ENCODE peak calls at places on chromosome 21, in nine cellular contexts. Y is cardiac fibroblast; I is HT1080; D is NCI-H1092 treated with DMSO at 0.1 percent for 48 hours; M is EL; T is NCI-H526; X is osteocyte; P is IMR-90; J is stimulated activated CD8-positive, alpha-beta memory T cell treated with anti-CD3 and anti-CD28 coated beads, Interleukin-15, amount 100 ng/mL, for 24 hours. Q is an unnamed sample.
A peak's percentile ranks its signal among the peaks of the same experiment; 100 is the strongest.

GRCh38 chr21:27129694-27130093 is 162.8 kb upstream of the ADAMTS5 start:
- DNase-seq in M (no peak), D (no peak), Y (no peak), I (no peak), P (no peak), J (no peak), X (no peak), T (no peak), Q (no peak)

GRCh38 chr21:35256468-35256988 is 207.4 kb upstream of the RUNX1 start:
- DNase-seq in I (peak; percentile 96), T (no peak), M (peak; percentile 98), J (no peak), P (peak; percentile 100), X (peak; percentile 90), Y (peak; percentile 99), D (peak; percentile 91), Q (peak; percentile 98)

GRCh38 chr21:29849735-29850176 is 90.0 kb downstream of the GRIK1 start:
- DNase-seq in M (peak; percentile 56), Y (peak; percentile 75), I (peak; percentile 51), J (no peak), T (peak; percentile 74), P (peak; percentile 57), X (no peak), D (peak; percentile 83), Q (peak; percentile 62)

GRCh38 chr21:42624936-42625335 is 28.5 kb upstream of the PDE9A start:
- DNase-seq in P (no peak), Y (no peak), T (no peak), X (no peak), J (no peak), M (no peak), D (no peak), I (no peak), Q (no peak)

GRCh38 chr21:15066231-15066577 is 1.4 kb upstream of the NRIP1 start:
- DNase-seq in Y (no peak), P (no peak), X (no peak), D (no peak), I (no peak), M (no peak), J (no peak), T (peak; percentile 28), Q (no peak)

GRCh38 chr21:39908265-39908923 is 41.2 kb downstream of the PCP4 start:
- DNase-seq in T (peak; percentile 47), Y (no peak), X (no peak), D (no peak), P (no peak), I (no peak), J (no peak), M (no peak), Q (no peak)

GRCh38 chr21:38208118-38208517 is 48.7 kb upstream of the KCNJ15 start:
- DNase-seq in D (no peak), I (no peak), T (no peak), M (no peak), Y (no peak), J (no peak), P (no peak), X (no peak), Q (no peak)

GRCh38 chr21:20822559-20823133 is 175.6 kb upstream of the NCAM2 start:
- DNase-seq in X (no peak), Y (peak; percentile 5), P (no peak), T (no peak), D (no peak), I (no peak), J (no peak), M (no peak), Q (no peak)

GRCh38 chr21:37458669-37459276 is 92.2 kb downstream of the DYRK1A start:
- DNase-seq in P (no peak), M (no peak), Y (no peak), J (no peak), X (no peak), I (no peak), D (no peak), T (peak; percentile 26), Q (no peak)

GRCh38 chr21:36210779-36211659 is 54.4 kb downstream of the DOP1B start:
- DNase-seq in P (no peak), D (no peak), T (no peak), X (no peak), J (no peak), Y (no peak), I (no peak), M (peak; percentile 33), Q (no peak)

GRCh38 chr21:40043423-40043822 is 176.2 kb downstream of the PCP4 start:
- DNase-seq in X (no peak), I (no peak), P (no peak), M (no peak), J (no peak), D (peak; percentile 28), Y (no peak), T (peak; percentile 6), Q (no peak)

GRCh38 chr21:43737158-43737950 is 18.4 kb downstream of the PDXK start:
- DNase-seq in T (no peak), Y (no peak), P (no peak), D (no peak), J (no peak), M (no peak), I (no peak), X (no peak), Q (no peak)

GRCh38 chr21:42056468-42056867 is 14.6 kb upstream of the UMODL1 start:
- DNase-seq in D (peak; percentile 53), J (no peak), X (no peak), T (peak; percentile 76), Y (no peak), I (no peak), M (no peak), P (peak; percentile 18), Q (no peak)

GRCh38 chr21:31426235-31426797 is 82.3 kb upstream of the TIAM1 start:
- DNase-seq in Y (no peak), I (no peak), M (peak; percentile 3), X (no peak), P (no peak), T (no peak), J (no peak), D (no peak), Q (no peak)

GRCh38 chr21:35106246-35106835 is 57.2 kb upstream of the RUNX1 start:
- DNase-seq in P (no peak), X (no peak), M (no peak), I (no peak), D (no peak), J (no peak), T (no peak), Y (peak; percentile 90), Q (peak; percentile 50)

GRCh38 chr21:35303085-35303484 is 254.0 kb upstream of the RUNX1 start:
- DNase-seq in J (no peak), X (no peak), D (no peak), I (peak; percentile 95), P (peak; percentile 93), M (peak; percentile 96), Y (peak; percentile 87), T (no peak), Q (peak; percentile 48)

Q was measured in mesenchymal stem cell.